ENCODE peak calls at places on chromosomes 16 and 17, in six cellular contexts. R, J, G, H, X and W are unnamed samples.
A peak's percentile ranks its signal among the peaks of the same experiment; 100 is the strongest.

GRCh38 chr17:73952136-73952497 is 251.4 kb upstream of the RPL38 start:
- DNase-seq in R (no peak), H (no peak), G (no peak), J (no peak), X (no peak), W (no peak)

GRCh38 chr16:50847166-50847565 is 105.3 kb downstream of the CYLD start:
- DNase-seq in X (no peak), R (no peak), J (no peak), G (no peak), H (no peak), W (no peak)

GRCh38 chr17:27247071-27247957 is 46.6 kb upstream of the WSB1 start:
- DNase-seq in J (peak; percentile 87), R (peak; percentile 43), G (peak; percentile 21), H (peak; percentile 71), X (peak; percentile 88), W (peak; percentile 90)

GRCh38 chr16:1532081-1532760 is 1.2 kb upstream of the TMEM204 start:
- DNase-seq in H (peak; percentile 5), J (peak; percentile 94), G (peak; percentile 44), R (no peak), X (peak; percentile 74), W (peak; percentile 83)

GRCh38 chr16:11665071-11665491 is 3.2 kb upstream of the SNN start:
- DNase-seq in X (no peak), G (no peak), R (no peak), H (no peak), J (no peak), W (no peak)

GRCh38 chr16:68749424-68749823 is 12.3 kb downstream of the CDH1 start:
- DNase-seq in X (no peak), J (no peak), R (no peak), H (no peak), G (no peak), W (no peak)

GRCh38 chr16:55552621-55553020 is 13.9 kb upstream of the CAPNS2 start:
- DNase-seq in H (peak; percentile 62), R (no peak), G (no peak), X (peak; percentile 64), J (no peak), W (no peak)

GRCh38 chr17:48577330-48577945 is 712 bp downstream of the HOXB4 start:
- DNase-seq in H (no peak), X (peak; percentile 37), J (no peak), G (no peak), R (no peak), W (no peak)

GRCh38 chr17:55750750-55751641 is at the start of gene PCTP:
- DNase-seq in H (peak; percentile 93), X (peak; percentile 94), R (peak; percentile 68), J (peak; percentile 98), G (peak; percentile 96), W (peak; percentile 97)

GRCh38 chr16:4314532-4315184 is 1.2 kb upstream of the GLIS2 start:
- DNase-seq in H (peak; percentile 55), R (no peak), G (peak; percentile 38), J (no peak), X (peak; percentile 61), W (no peak)

GRCh38 chr16:74101390-74101789 is 195.2 kb upstream of the PSMD7 start:
- DNase-seq in G (no peak), X (no peak), J (no peak), H (no peak), R (no peak), W (no peak)

GRCh38 chr16:79171504-79172240 is 428.9 kb downstream of the MAF start:
- DNase-seq in H (no peak), R (no peak), X (no peak), G (no peak), J (no peak), W (no peak)

GRCh38 chr16:25063102-25063501 is 47.9 kb upstream of the ARHGAP17 start:
- DNase-seq in R (no peak), H (no peak), G (no peak), X (no peak), J (no peak), W (peak; percentile 31)

GRCh38 chr16:73000020-73000906 is 47.7 kb downstream of the ZFHX3 start:
- DNase-seq in J (peak; percentile 49), H (peak; percentile 33), X (no peak), G (peak; percentile 39), R (no peak), W (peak; percentile 66)

GRCh38 chr17:3958200-3958599 is 6.0 kb downstream of the ATP2A3 start:
- DNase-seq in G (no peak), R (no peak), X (no peak), H (no peak), J (no peak), W (no peak)

GRCh38 chr16:15618392-15618791 is 24.6 kb downstream of the MARF1 start:
- DNase-seq in X (peak; percentile 73), R (peak; percentile 26), G (no peak), J (no peak), H (peak; percentile 35), W (no peak)

GRCh38 chr16:52469775-52470174 is 77.2 kb downstream of the TOX3 start:
- DNase-seq in J (no peak), G (no peak), X (no peak), R (no peak), H (peak; percentile 25), W (no peak)

GRCh38 chr16:7333326-7333725 is 681 bp downstream of the RBFOX1 start:
- DNase-seq in R (no peak), G (no peak), J (no peak), X (no peak), H (no peak), W (no peak)

GRCh38 chr17:74868908-74869255 is 3.9 kb downstream of the FDXR start:
- DNase-seq in R (no peak), G (no peak), H (no peak), J (no peak), X (no peak), W (no peak)

GRCh38 chr16:80085606-80086005 is 455.2 kb upstream of the DYNLRB2 start:
- DNase-seq in X (no peak), R (no peak), J (no peak), H (no peak), G (no peak), W (no peak)

GRCh38 chr16:35749253-35750141 is 2290.1 kb downstream of the TP53TG3F start:
- DNase-seq in G (no peak), J (no peak), X (no peak), R (no peak), H (no peak), W (no peak)

GRCh38 chr17:57862410-57862989 is 12.7 kb upstream of the MRPS23 start:
- DNase-seq in R (no peak), X (no peak), G (no peak), H (no peak), J (no peak), W (no peak)

DNA sequence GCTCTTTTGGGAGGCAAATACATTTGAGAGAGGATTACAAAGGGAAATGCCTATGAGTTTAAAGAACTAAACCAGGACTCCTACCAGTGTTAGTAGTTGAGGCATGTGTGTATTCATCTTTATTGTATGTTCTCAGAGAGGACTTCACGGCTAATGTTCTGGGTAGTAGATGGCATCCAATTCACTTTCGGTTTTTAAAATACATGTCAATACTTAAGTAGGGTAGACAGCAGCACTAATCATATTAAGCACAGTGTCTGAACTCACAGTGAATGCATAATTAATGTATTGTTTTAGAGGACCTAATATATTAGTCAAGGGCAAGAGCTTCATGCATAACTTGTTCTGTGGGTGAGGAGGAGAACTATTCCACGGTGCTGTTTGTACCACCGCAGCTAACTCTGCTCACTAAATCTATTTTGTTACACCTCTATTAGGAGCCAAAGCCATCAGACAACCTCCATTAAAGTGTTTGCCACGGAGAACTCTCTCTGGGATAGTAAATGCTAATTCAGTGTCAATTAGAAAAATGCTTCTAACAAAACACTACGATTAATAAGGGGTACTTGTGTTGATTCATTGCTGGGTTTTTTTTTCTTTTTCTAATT is 56.3 kb downstream of the COX10 start:
- DNase-seq in X (no peak), J (no peak), H (peak; percentile 35), R (no peak), G (no peak), W (no peak)
- TF ChIP-seq CTCF in X (no peak), J (no peak), H (no peak), R (no peak), G (no peak), W (no peak)

DNA sequence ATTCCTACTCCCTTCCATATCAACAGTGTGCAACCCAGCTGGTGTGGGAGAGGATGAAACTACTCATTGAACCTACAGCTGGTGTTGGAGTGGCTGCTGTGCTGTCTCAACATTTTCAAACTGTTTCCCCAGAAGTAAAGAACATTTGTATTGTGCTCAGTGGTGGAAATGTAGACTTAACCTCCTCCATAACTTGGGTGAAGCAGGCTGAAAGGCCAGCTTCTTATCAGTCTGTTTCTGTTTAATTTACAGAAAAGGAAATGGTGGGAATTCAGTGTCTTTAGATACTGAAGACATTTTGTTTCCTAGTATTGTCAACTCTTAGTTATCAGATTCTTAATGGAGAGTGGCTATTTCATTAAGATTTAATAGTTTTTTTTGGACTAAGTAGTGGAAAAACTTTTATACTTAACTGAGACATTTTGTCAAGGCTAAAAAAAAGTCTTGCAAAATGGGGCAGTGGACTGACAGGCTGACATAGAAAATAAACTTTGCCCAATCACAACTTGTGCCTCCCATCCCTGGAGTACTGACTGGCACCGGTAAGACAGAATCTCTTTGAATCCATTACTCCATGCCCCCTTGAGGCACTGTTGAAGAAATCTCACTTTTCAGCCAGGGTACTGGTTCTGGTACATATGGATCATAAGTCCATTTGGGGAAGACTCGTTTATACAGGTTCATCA is 12.5 kb downstream of the TSR1 start:
- DNase-seq in X (no peak), R (no peak), H (no peak), J (no peak), G (no peak), W (no peak)
- H3K4me3 ChIP-seq in X (no peak overlapping the region), R (no peak overlapping the region), H (no peak overlapping the region), J (no peak overlapping the region), G (no peak overlapping the region), W (no peak overlapping the region)

DNA sequence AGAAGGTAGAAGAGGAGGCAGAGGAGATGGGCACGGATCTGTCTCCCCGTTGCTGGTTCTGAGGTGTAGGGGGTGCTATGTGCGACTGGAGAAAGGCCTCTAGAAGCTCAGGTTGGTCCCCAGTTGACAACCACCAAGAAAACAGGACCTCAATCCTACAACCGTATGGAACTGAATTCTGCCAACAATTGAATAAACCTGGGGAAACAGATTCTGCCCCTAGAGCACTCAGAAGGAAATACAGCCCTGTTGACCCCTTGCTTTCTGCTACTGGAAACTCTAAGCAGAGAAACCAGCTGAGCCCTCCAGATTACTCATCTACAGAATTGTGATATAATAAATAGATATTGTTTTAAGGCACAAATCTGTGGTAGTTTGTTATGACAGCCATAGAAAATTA is 313.0 kb upstream of the GOT2 start:
- DNase-seq in G (no peak), J (no peak), X (no peak), R (no peak), H (no peak), W (no peak)
- TF ChIP-seq CTCF in G (no peak), J (no peak), X (no peak), R (no peak), H (no peak), W (peak; percentile 18)

DNA sequence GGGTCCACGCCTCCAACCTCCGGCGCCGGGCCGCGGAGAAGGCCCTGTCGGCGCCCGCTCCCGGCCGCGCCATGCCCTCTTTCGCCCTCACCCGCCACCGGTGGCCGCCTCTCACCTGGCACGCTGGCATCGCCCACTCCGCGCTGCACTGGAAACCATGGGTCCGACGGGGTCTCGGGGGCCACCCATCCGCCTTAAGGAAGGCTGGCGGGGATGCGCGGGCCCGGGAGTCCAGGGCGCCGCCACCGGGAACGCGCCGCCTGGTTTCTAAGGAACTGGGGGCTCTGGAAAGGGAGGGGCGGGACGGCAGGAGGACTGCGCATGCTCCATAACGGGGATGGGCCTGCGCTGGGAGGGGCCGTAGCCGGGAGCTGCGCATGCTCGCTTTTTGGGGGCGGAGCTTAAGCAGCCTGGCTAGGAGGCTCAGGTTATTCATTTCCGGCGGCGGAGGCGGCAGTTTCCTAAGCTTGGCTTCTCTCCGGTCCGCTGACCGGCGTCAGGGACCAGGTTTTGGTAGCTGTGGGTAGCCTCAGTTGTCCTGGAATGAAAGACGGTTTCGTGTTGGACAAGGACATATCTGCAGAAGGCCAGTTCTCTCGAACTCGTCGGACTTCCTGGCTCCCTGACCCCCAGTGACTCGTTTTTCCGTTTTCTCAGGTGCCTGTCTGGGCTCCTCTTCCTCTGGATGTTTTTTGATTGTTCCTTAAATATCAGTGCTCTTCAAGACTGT is at the start of gene GFOD2:
- DNase-seq in J (peak; percentile 97), H (peak; percentile 94), R (peak; percentile 88), G (peak; percentile 94), X (peak; percentile 95), W (peak; percentile 97)
- H3K4me3 ChIP-seq in J (peak within 1 kb of the TSS; percentile 90), H (peak within 1 kb of the TSS; percentile 86), R (peak within 1 kb of the TSS; percentile 91), G (peak within 1 kb of the TSS; percentile 4), X (peak within 1 kb of the TSS; percentile 91), W (peak within 1 kb of the TSS; percentile 98)